ENCODE peak calls at places on chromosomes 5 and 9, in six cellular contexts. K is progenitor cell of endocrine pancreas, H is neural crest cell, S is kidney epithelial cell, X is astrocyte of the spinal cord, M is HFF-Myc. E is an unnamed sample.
A peak's percentile ranks its signal among the peaks of the same experiment; 100 is the strongest.

GRCh38 chr9:120890415-120891254 is 13.6 kb upstream of the PHF19 start:
- DNase-seq in K (no peak), H (no peak), S (no peak), X (no peak), M (no peak), E (no peak)

GRCh38 chr9:12819436-12820185 is 44.8 kb downstream of the LURAP1L start:
- DNase-seq in K (no peak), H (no peak), S (no peak), X (no peak), M (no peak), E (peak; percentile 26)

GRCh38 chr9:120256146-120256545 is 323.8 kb downstream of the CDK5RAP2 start:
- DNase-seq in K (no peak), H (no peak), S (no peak), X (no peak), M (no peak), E (no peak)

GRCh38 chr9:132644251-132644650 is 25.5 kb downstream of the DDX31 start:
- DNase-seq in K (no peak), H (no peak), S (no peak), X (no peak), M (no peak), E (no peak)

GRCh38 chr9:37596504-37596903 is 4.1 kb upstream of the TOMM5 start:
- DNase-seq in K (no peak), H (no peak), S (no peak), X (no peak), M (no peak), E (no peak)

GRCh38 chr5:153952893-153953292 is 85.8 kb downstream of the FAM114A2 start:
- DNase-seq in K (no peak), H (no peak), S (no peak), X (no peak), M (peak; percentile 30), E (no peak)

GRCh38 chr5:180720501-180720900 is 19.4 kb downstream of the OR2Y1 start:
- DNase-seq in K (no peak), H (no peak), S (no peak), X (no peak), M (no peak), E (no peak)

GRCh38 chr5:40570408-40571129 is 109.1 kb upstream of the PTGER4 start:
- DNase-seq in K (no peak), H (no peak), S (peak; percentile 78), X (peak; percentile 80), M (peak; percentile 31), E (no peak)

GRCh38 chr5:141654298-141654697 is 3.1 kb upstream of the FCHSD1 start:
- DNase-seq in K (no peak), H (no peak), S (peak; percentile 42), X (peak; percentile 67), M (no peak), E (no peak)

GRCh38 chr5:133079048-133079447 is 27.2 kb downstream of the HSPA4 start:
- DNase-seq in K (no peak), H (no peak), S (no peak), X (no peak), M (no peak), E (no peak)

GRCh38 chr5:146426305-146426704 is 20.8 kb upstream of the TCERG1 start:
- DNase-seq in K (no peak), H (no peak), S (no peak), X (no peak), M (no peak), E (no peak)

GRCh38 chr5:5209101-5209500 is 69.0 kb downstream of the ADAMTS16 start:
- DNase-seq in K (no peak), H (no peak), S (no peak), X (peak; percentile 46), M (peak; percentile 15), E (no peak)

GRCh38 chr5:130400091-130400490 is 495.8 kb downstream of the CHSY3 start:
- DNase-seq in K (no peak), H (no peak), S (no peak), X (peak; percentile 68), M (no peak), E (no peak)

GRCh38 chr5:130398825-130399224 is 494.6 kb downstream of the CHSY3 start:
- DNase-seq in K (no peak), H (no peak), S (no peak), X (no peak), M (no peak), E (no peak)

DNA sequence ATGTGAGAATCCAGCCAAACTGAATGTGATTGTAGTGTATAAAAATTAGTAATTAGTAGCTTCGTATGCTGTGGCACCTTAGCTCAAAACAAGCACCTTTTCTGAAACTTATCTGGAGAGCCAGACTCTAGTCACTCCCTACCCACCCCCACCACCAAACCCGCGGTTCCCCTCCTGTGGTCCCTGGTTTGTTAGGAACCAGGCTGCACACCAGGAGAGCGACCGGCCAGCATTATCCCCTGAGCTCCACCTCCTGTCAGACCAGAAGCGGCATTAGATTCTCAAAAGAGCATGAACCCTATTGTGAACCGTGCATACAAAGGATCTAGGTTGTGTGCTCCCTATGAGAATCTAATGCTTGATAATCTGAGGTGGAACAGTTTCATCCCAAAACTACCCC is 498.6 kb downstream of the CHSY3 start:
- DNase-seq in K (no peak), H (no peak), S (no peak), X (no peak), M (no peak), E (no peak)
- TF ChIP-seq CTCF in K (no peak), H (no peak), S (no peak), X (no peak), M (no peak), E (no peak)

DNA sequence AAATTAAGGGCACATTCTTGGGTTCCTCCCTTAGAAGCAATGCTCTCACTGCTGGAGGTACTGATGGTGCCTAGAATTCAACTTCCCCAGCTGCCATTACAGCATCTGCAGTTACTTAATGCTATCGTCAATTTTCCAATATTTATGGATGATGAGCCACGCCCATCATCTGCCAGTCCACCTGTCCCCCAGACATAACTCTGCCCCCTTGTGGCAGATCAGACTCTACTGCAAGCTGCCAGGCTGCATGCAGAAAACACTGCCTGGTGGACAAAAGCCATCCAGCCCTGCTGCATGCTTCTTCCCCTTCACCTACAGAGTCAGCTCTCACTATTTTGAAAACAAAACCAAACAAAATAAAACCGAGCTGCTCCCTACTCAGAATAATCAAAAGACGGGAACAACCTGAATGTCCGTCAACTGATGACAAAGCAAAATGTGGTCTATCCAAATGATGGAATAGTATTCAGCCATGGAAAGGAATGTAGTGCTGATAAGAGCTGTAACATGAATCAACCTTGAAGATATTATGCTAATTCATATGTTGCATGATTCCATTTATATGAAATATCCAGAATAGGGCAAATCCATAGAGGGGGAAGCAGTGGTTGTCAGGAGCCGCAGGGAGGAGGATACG is 66.4 kb downstream of the RETREG1 start:
- DNase-seq in K (no peak), H (peak; percentile 18), S (no peak), X (peak; percentile 40), M (no peak), E (peak; percentile 56)
- TF ChIP-seq CTCF in K (peak; percentile 66), H (peak; percentile 68), S (peak; percentile 77), X (peak; percentile 77), M (peak; percentile 88), E (peak; percentile 85)

GRCh38 chr9:7844283-7844682 is 44.7 kb upstream of the DMAC1 start:
- DNase-seq in K (no peak), H (no peak), S (no peak), X (peak; percentile 7), M (no peak), E (no peak)
- TF ChIP-seq CTCF in K (peak; percentile 41), H (peak; percentile 61), S (peak; percentile 47), X (peak; percentile 27), M (peak; percentile 18), E (peak; percentile 28)

GRCh38 chr5:84764227-84764626 is 379.5 kb upstream of the EDIL3 start:
- DNase-seq in K (no peak), H (no peak), S (no peak), X (no peak), M (no peak), E (no peak)
- TF ChIP-seq CTCF in K (no peak), H (no peak), S (no peak), X (no peak), M (no peak), E (no peak)

GRCh38 chr5:150295741-150296486 is 6.3 kb upstream of the CAMK2A start:
- DNase-seq in K (no peak), H (no peak), S (no peak), X (no peak), M (no peak), E (no peak)
- TF ChIP-seq CTCF in K (no peak), H (no peak), S (no peak), X (no peak), M (no peak), E (no peak)

DNA sequence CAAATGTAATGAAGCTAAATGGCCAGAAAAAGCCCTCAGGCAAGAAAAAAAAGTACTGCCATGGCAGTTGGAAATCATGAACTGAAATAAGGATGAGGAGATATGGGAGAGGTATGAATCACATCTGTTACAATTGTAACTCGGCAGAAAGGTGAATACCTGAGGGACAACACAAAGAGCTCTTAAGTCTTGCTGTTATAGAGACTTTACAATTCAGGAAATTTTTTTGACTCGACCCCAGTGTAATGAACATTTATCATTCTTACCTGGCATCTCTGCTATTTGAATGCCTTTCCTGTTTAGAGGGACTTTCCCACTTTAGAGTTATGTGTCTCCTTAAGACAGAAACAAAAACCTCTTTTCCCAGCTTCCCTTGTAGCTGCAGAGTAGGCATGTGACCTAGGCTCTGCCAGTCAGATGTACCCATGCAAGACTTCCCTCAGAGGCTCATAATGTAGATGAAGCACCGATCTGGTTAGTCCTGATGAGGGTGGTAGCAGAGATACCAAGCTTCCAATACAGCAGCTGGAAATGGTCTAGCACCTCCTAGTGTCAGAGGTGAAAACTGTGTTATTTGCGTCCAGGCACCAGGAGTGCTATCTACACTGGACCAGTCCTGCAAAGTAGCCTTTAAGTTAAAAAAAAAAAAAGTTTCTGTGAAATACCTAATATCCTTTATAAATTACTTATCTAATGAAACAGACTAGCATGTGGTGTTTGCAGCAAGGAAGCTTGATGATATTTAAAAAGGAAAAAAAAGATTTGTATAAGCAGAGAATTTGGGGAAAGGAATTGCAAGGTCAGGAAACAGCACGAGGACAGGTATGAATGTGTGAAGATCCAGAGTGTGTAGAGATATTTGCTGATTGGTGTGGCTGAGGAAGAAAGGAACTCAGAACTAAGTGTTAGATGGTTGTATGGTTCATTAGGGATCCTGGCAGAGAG is 146.9 kb upstream of the SLC1A3 start:
- DNase-seq in K (no peak), H (no peak), S (no peak), X (no peak), M (no peak), E (no peak)
- TF ChIP-seq CTCF in K (peak; percentile 34), H (peak; percentile 54), S (peak; percentile 31), X (peak; percentile 29), M (peak; percentile 37), E (peak; percentile 21)